ENCODE peak calls at places on chromosome 10, in ten cellular contexts. Q is thoracic aorta; I is neuronal stem cell; V is GM23248; M is psoas muscle; F is K562; H is upper lobe of right lung; B is effector memory CD4-positive, alpha-beta T cell; K is heart right ventricle; C is pancreas. L is an unnamed sample.

GRCh38 chr10:43594944-43595589 is 11.2 kb upstream of the ZNF485 start:
- DNase-seq in Q (no peak), I (no peak), V (peak), M (no peak), F (no peak), H (no peak), B (no peak), K (peak), C (no peak), L (no peak)

GRCh38 chr10:75532253-75532924 is 101.0 kb downstream of the LRMDA start:
- DNase-seq in Q (no peak), I (no peak), V (peak), M (no peak), F (no peak), H (no peak), B (no peak), K (no peak), C (no peak), L (no peak)

GRCh38 chr10:47233631-47234030 is 66.4 kb upstream of the GDF10 start:
- DNase-seq in Q (no peak), I (no peak), V (no peak), M (no peak), F (no peak), H (no peak), B (no peak), K (no peak), C (no peak), L (no peak)

GRCh38 chr10:15609291-15609690 is 110.4 kb downstream of the ITGA8 start:
- DNase-seq in Q (no peak), I (no peak), V (peak), M (no peak), F (no peak), H (no peak), B (no peak), K (no peak), C (no peak), L (no peak)

GRCh38 chr10:101560293-101561067 is 27.6 kb downstream of the POLL start:
- DNase-seq in Q (no peak), I (no peak), V (no peak), M (no peak), F (no peak), H (no peak), B (no peak), K (no peak), C (no peak), L (no peak)

GRCh38 chr10:51910189-51910588 is 210.8 kb upstream of the CSTF2T start:
- DNase-seq in Q (no peak), I (no peak), V (peak), M (no peak), F (no peak), H (no peak), B (no peak), K (no peak), C (no peak), L (no peak)

GRCh38 chr10:14583252-14583651 is 191.4 kb downstream of the FAM107B start:
- DNase-seq in Q (no peak), I (no peak), V (no peak), M (no peak), F (no peak), H (no peak), B (peak), K (no peak), C (no peak), L (no peak)

GRCh38 chr10:13349776-13350274 is 1.7 kb upstream of the SEPHS1 start:
- DNase-seq in Q (no peak), I (no peak), V (peak), M (peak), F (peak), H (peak), B (no peak), K (peak), C (peak), L (peak)

GRCh38 chr10:51242393-51242792 is 168.1 kb downstream of the PRKG1 start:
- DNase-seq in Q (no peak), I (no peak), V (no peak), M (no peak), F (no peak), H (no peak), B (no peak), K (no peak), C (no peak), L (no peak)

GRCh38 chr10:55500931-55501559 is 700.0 kb upstream of the PCDH15 start:
- DNase-seq in Q (no peak), I (peak), V (peak), M (no peak), F (no peak), H (no peak), B (no peak), K (peak), C (no peak), L (no peak)

GRCh38 chr10:104862-105565 is 30.2 kb upstream of the ZMYND11 start:
- DNase-seq in Q (no peak), I (no peak), V (no peak), M (no peak), F (no peak), H (no peak), B (no peak), K (no peak), C (no peak), L (no peak)

GRCh38 chr10:100710151-100710871 is 35.1 kb upstream of the PAX2 start:
- DNase-seq in Q (no peak), I (no peak), V (peak), M (no peak), F (peak), H (no peak), B (no peak), K (no peak), C (no peak), L (no peak)

GRCh38 chr10:25178411-25178810 is 3.6 kb downstream of the GPR158 start:
- DNase-seq in Q (no peak), I (no peak), V (no peak), M (no peak), F (no peak), H (no peak), B (no peak), K (no peak), C (no peak), L (no peak)

GRCh38 chr10:116111483-116112095 is 161.4 kb downstream of the GFRA1 start:
- DNase-seq in Q (no peak), I (no peak), V (no peak), M (no peak), F (no peak), H (no peak), B (no peak), K (no peak), C (no peak), L (no peak)

GRCh38 chr10:44898665-44899064 is 12.5 kb upstream of the TMEM72 start:
- DNase-seq in Q (no peak), I (no peak), V (no peak), M (no peak), F (no peak), H (no peak), B (no peak), K (no peak), C (no peak), L (no peak)

GRCh38 chr10:24344279-24344678 is 135.3 kb downstream of the KIAA1217 start:
- DNase-seq in Q (no peak), I (no peak), V (peak), M (no peak), F (no peak), H (no peak), B (no peak), K (no peak), C (no peak), L (no peak)

GRCh38 chr10:7408003-7408493 is 2.8 kb downstream of the SFMBT2 start:
- DNase-seq in Q (no peak), I (no peak), V (peak), M (peak), F (no peak), H (peak), B (no peak), K (peak), C (peak), L (peak)

GRCh38 chr10:116272497-116273221 is at the start of gene GFRA1:
- DNase-seq in Q (no peak), I (peak), V (peak), M (peak), F (no peak), H (no peak), B (no peak), K (no peak), C (peak), L (peak)

GRCh38 chr10:80154978-80155695 is 22.6 kb downstream of the PLAC9 start:
- DNase-seq in Q (peak), I (no peak), V (peak), M (no peak), F (no peak), H (no peak), B (no peak), K (no peak), C (no peak), L (no peak)

GRCh38 chr10:21733710-21734109 is 199.7 kb downstream of the MLLT10 start:
- DNase-seq in Q (no peak), I (peak), V (peak), M (no peak), F (no peak), H (no peak), B (no peak), K (no peak), C (no peak), L (no peak)

GRCh38 chr10:60846173-60846572 is 67.9 kb downstream of the CDK1 start:
- DNase-seq in Q (no peak), I (no peak), V (peak), M (no peak), F (no peak), H (no peak), B (no peak), K (no peak), C (no peak), L (no peak)

GRCh38 chr10:74643586-74643956 is 182.8 kb upstream of the KAT6B start:
- DNase-seq in Q (no peak), I (no peak), V (no peak), M (no peak), F (no peak), H (no peak), B (no peak), K (no peak), C (no peak), L (no peak)

GRCh38 chr10:22630229-22631174 is 83.9 kb downstream of the PIP4K2A start:
- DNase-seq in Q (no peak), I (no peak), V (peak), M (no peak), F (peak), H (no peak), B (no peak), K (no peak), C (no peak), L (no peak)

GRCh38 chr10:91210014-91210413 is 10.4 kb upstream of the PCGF5 start:
- DNase-seq in Q (no peak), I (no peak), V (no peak), M (no peak), F (no peak), H (no peak), B (no peak), K (no peak), C (no peak), L (no peak)

GRCh38 chr10:13528138-13528874 is 508 bp downstream of the BEND7 start:
- DNase-seq in Q (no peak), I (no peak), V (peak), M (peak), F (peak), H (peak), B (no peak), K (no peak), C (peak), L (no peak)

GRCh38 chr10:58546722-58547121 is 34.0 kb downstream of the BICC1 start:
- DNase-seq in Q (no peak), I (no peak), V (no peak), M (no peak), F (no peak), H (no peak), B (no peak), K (no peak), C (no peak), L (no peak)

GRCh38 chr10:78899098-78899754 is 169.5 kb upstream of the ZMIZ1 start:
- DNase-seq in Q (no peak), I (no peak), V (no peak), M (no peak), F (no peak), H (no peak), B (no peak), K (peak), C (no peak), L (no peak)

GRCh38 chr10:17703706-17704105 is 48.3 kb upstream of the TMEM236 start:
- DNase-seq in Q (no peak), I (no peak), V (peak), M (no peak), F (no peak), H (no peak), B (no peak), K (no peak), C (no peak), L (no peak)

GRCh38 chr10:98577578-98577977 is 130.8 kb upstream of the HPS1 start:
- DNase-seq in Q (no peak), I (no peak), V (no peak), M (no peak), F (no peak), H (no peak), B (no peak), K (no peak), C (no peak), L (no peak)

GRCh38 chr10:46226232-46226631 is 60.6 kb upstream of the ANTXRL start:
- DNase-seq in Q (no peak), I (no peak), V (no peak), M (no peak), F (no peak), H (peak), B (no peak), K (no peak), C (no peak), L (no peak)

GRCh38 chr10:121063744-121064143 is 212.6 kb downstream of the WDR11 start:
- DNase-seq in Q (no peak), I (no peak), V (no peak), M (no peak), F (no peak), H (no peak), B (no peak), K (no peak), C (no peak), L (no peak)

GRCh38 chr10:48945441-48946143 is 6.0 kb upstream of the LRRC18 start:
- DNase-seq in Q (no peak), I (no peak), V (no peak), M (no peak), F (no peak), H (no peak), B (no peak), K (no peak), C (no peak), L (no peak)

GRCh38 chr10:83612050-83612449 is 527.3 kb upstream of the GHITM start:
- DNase-seq in Q (no peak), I (no peak), V (no peak), M (no peak), F (no peak), H (no peak), B (no peak), K (no peak), C (no peak), L (no peak)

GRCh38 chr10:114504769-114505579 is 100.7 kb upstream of the AFAP1L2 start:
- DNase-seq in Q (peak), I (no peak), V (peak), M (no peak), F (no peak), H (no peak), B (no peak), K (no peak), C (no peak), L (no peak)

GRCh38 chr10:11578802-11579255 is 32.6 kb downstream of the USP6NL start:
- DNase-seq in Q (no peak), I (no peak), V (no peak), M (no peak), F (no peak), H (no peak), B (no peak), K (no peak), C (no peak), L (no peak)

GRCh38 chr10:16155761-16156322 is 281.0 kb upstream of the PTER start:
- DNase-seq in Q (no peak), I (no peak), V (no peak), M (no peak), F (no peak), H (no peak), B (no peak), K (no peak), C (no peak), L (no peak)

GRCh38 chr10:97000487-97001182 is 168.5 kb downstream of the LCOR start:
- DNase-seq in Q (no peak), I (no peak), V (no peak), M (no peak), F (no peak), H (no peak), B (no peak), K (no peak), C (no peak), L (no peak)

DNA sequence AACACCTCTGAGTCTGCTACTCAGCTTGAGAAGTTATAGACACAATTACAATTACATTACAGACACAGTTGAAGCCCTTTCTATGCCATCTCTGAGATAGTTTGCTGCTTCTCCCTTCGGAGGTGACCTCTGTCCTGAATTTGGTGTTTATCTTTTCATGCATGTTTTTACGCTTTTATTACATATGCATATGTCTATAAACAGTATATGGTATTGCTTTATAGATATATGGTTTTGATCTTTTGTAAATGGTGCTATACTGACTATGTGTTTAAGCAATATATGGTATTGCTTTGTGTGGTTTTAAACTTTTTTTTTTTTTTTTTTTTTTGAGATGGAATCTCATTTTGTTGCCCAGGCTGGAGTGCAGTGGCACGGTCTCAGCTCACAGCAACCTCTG is 48.4 kb downstream of the HK1 start:
- DNase-seq in Q (no peak), I (no peak), V (no peak), M (no peak), F (no peak), H (no peak), B (no peak), K (no peak), C (no peak), L (no peak)
- H3K27ac ChIP-seq in Q (peak), I (no peak), V (no peak), M (peak), F (peak), H (no peak), B (no peak), K (peak), C (peak), L (no peak)

GRCh38 chr10:1706256-1706655 is 31.1 kb downstream of the ADARB2 start:
- DNase-seq in Q (no peak), I (no peak), V (no peak), M (no peak), F (no peak), H (no peak), B (no peak), K (no peak), C (no peak), L (no peak)
- H3K27ac ChIP-seq in Q (no peak), I (no peak), V (no peak), M (no peak), F (no peak), H (no peak), B (no peak), K (no peak), C (no peak), L (no peak)

DNA sequence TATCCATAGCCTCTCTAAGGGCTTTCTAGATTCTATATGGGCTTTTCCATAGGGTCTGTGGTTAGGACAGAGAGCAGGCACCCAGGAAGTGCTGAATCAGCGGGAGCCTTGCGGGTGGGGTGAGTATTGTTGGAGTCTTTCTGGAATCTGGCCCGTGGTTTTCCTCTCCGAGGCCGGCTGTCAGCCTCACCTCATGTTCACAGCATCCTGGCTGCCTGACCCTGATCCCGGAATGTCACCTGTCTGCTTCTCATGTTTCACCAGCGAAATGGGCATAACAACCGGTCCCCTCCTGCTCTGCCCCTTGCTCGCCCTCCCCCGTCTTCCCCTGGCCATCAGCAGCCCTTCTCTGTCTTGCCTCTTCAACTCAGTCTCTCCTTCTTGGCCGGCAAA is 36.5 kb downstream of the DDIT4 start:
- DNase-seq in Q (no peak), I (no peak), V (peak), M (peak), F (no peak), H (no peak), B (no peak), K (no peak), C (no peak), L (no peak)
- H3K27ac ChIP-seq in Q (no peak), I (no peak), V (no peak), M (peak), F (no peak), H (peak), B (no peak), K (peak), C (no peak), L (peak)

GRCh38 chr10:132297521-132297920 is 10.2 kb downstream of the STK32C start:
- DNase-seq in Q (no peak), I (no peak), V (no peak), M (no peak), F (no peak), H (peak), B (no peak), K (no peak), C (no peak), L (no peak)

GRCh38 chr10:132298038-132298935 is 9.5 kb downstream of the STK32C start:
- DNase-seq in Q (no peak), I (no peak), V (no peak), M (no peak), F (no peak), H (peak), B (no peak), K (no peak), C (no peak), L (no peak)

GRCh38 chr10:132300582-132300981 is 7.2 kb downstream of the STK32C start:
- DNase-seq in Q (no peak), I (no peak), V (no peak), M (no peak), F (peak), H (peak), B (no peak), K (no peak), C (peak), L (no peak)

GRCh38 chr10:132301371-132302330 is 6.1 kb downstream of the STK32C start:
- DNase-seq in Q (no peak), I (no peak), V (no peak), M (no peak), F (no peak), H (peak), B (no peak), K (no peak), C (peak), L (no peak)

DNA sequence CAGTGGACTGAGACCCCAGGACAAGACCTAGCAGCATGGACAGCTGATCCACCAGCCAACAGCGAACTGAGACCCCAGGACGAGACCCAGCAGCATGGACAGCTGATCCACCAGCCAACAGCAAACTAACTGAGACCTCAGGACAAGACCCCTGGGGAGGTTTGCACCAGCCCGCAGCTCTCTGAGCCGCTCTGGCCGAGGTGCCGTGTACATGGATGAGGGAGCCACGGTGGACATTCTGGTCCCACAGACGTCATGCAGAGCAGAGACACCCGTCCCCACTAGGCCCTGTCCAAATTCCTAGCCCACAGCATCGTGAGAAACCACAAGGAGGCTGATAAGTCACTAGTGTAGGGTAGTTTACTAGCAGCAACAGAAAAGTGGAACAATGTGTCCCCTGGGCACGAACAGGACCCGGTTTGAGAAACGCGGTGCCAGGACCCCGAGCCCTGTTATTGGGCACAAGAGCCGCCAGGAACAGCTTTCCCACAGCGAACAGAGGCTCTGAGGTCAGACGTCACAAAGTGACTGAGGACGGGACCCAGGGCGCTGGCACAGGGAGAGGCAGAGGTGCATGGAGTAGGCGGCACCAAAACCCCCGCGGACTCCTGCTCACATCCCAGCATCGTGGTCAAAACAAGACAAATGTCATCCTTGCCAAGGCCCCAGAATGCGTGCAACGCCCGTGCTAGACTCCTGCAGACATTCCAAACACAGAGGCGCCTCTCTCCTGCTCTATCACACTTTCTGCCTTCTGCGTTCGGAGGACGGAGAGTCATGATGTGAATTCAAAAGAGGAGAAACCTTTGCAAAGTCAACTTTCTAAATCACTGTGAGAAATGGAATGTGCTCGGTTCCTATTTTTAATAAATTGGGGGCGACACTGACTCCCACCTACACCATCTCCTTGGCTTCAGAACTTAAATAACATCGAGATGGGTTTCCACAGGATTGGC is 8.1 kb downstream of the STK32C start:
- DNase-seq in Q (no peak), I (no peak), V (no peak), M (no peak), F (no peak), H (peak), B (no peak), K (no peak), C (no peak), L (no peak)
- H3K27ac ChIP-seq in Q (no peak), I (no peak), V (no peak), M (no peak), F (no peak), H (no peak), B (no peak), K (no peak), C (no peak), L (no peak)

L was measured in substantia nigra.